ENCODE peak calls at places on chromosomes 12 and 14, in seven cellular contexts. P is neuronal stem cell, A is mesenchymal stem cell, B is H1, E is mesendoderm, W is IMR-90, N is H9. V is an unnamed sample.

GRCh38 chr12:48924617-48925217 is 575 bp downstream of the FKBP11 start:
- DNase-seq in P (no peak), A (peak), B (peak), E (peak), W (peak), N (peak), V (peak)

GRCh38 chr14:24959791-24960331 is 90.1 kb downstream of the STXBP6 start:
- DNase-seq in P (no peak), A (peak), B (no peak), E (no peak), W (peak), N (no peak), V (no peak)

GRCh38 chr14:92315050-92315785 is 7.7 kb upstream of the SLC24A4 start:
- DNase-seq in P (no peak), A (no peak), B (no peak), E (no peak), W (no peak), N (no peak), V (no peak)

GRCh38 chr12:851913-852312 is 97.6 kb downstream of the RAD52 start:
- DNase-seq in P (no peak), A (peak), B (no peak), E (no peak), W (peak), N (no peak), V (no peak)

GRCh38 chr14:56002876-56003625 is 115.2 kb upstream of the PELI2 start:
- DNase-seq in P (no peak), A (no peak), B (no peak), E (no peak), W (no peak), N (no peak), V (no peak)

GRCh38 chr14:96105921-96106441 is 66.8 kb downstream of the C14orf132 start:
- DNase-seq in P (no peak), A (no peak), B (no peak), E (no peak), W (no peak), N (no peak), V (peak)

GRCh38 chr12:101876861-101877815 is at the start of gene DRAM1:
- DNase-seq in P (peak), A (peak), B (peak), E (peak), W (peak), N (peak), V (peak)

GRCh38 chr14:76836029-76836630 is 9.9 kb downstream of the LRRC74A start:
- DNase-seq in P (no peak), A (no peak), B (no peak), E (no peak), W (no peak), N (no peak), V (no peak)

GRCh38 chr14:63647696-63648410 is 6.2 kb upstream of the WDR89 start:
- DNase-seq in P (no peak), A (no peak), B (no peak), E (peak), W (peak), N (no peak), V (peak)

GRCh38 chr12:52010692-52011601 is 4.2 kb downstream of the TAMALIN start:
- DNase-seq in P (no peak), A (no peak), B (no peak), E (no peak), W (no peak), N (no peak), V (no peak)

GRCh38 chr12:46580445-46580844 is 207.9 kb upstream of the SLC38A2 start:
- DNase-seq in P (no peak), A (no peak), B (no peak), E (no peak), W (no peak), N (no peak), V (no peak)

GRCh38 chr14:23183076-23183475 is 384 bp downstream of the SLC7A8 start:
- DNase-seq in P (no peak), A (no peak), B (no peak), E (no peak), W (no peak), N (no peak), V (no peak)

GRCh38 chr12:88625316-88625715 is 45.0 kb upstream of the KITLG start:
- DNase-seq in P (no peak), A (no peak), B (no peak), E (no peak), W (no peak), N (no peak), V (no peak)

GRCh38 chr12:7046383-7047143 is 14.0 kb upstream of the C1S start:
- DNase-seq in P (no peak), A (no peak), B (no peak), E (no peak), W (no peak), N (no peak), V (no peak)

DNA sequence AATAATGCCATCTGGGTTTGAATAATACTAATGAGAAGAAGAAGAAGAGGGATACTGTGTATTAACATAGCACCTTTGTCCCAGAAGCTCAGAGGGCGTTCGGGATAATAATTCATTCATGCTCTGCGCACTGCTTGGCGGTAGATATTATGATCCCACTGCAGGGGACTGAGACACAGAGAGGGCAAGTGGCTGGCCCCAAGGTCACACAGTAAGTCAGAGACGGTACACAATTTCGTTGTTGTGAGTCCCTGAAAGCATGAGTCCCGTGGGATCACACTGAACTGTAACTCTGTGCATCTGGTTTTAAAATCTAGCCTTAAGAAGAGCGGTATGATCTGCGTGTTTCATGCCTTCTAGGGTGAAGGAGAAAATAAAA is 47.9 kb upstream of the PARP11 start:
- DNase-seq in P (no peak), A (no peak), B (no peak), E (no peak), W (no peak), N (no peak), V (no peak)
- H3K9ac ChIP-seq in P (no peak), A (no peak), B (no peak), E (no peak), W (no peak), N (no peak), V (no peak)

GRCh38 chr12:106522708-106523107 is 60.1 kb upstream of the RFX4 start:
- DNase-seq in P (no peak), A (no peak), B (no peak), E (peak), W (no peak), N (no peak), V (no peak)

GRCh38 chr12:106517314-106517713 is 65.5 kb upstream of the RFX4 start:
- DNase-seq in P (no peak), A (no peak), B (no peak), E (no peak), W (no peak), N (no peak), V (no peak)

GRCh38 chr12:106519587-106519986 is 63.2 kb upstream of the RFX4 start:
- DNase-seq in P (no peak), A (peak), B (no peak), E (no peak), W (peak), N (no peak), V (no peak)

GRCh38 chr12:106527356-106527755 is 55.4 kb upstream of the RFX4 start:
- DNase-seq in P (no peak), A (peak), B (no peak), E (peak), W (peak), N (no peak), V (no peak)

DNA sequence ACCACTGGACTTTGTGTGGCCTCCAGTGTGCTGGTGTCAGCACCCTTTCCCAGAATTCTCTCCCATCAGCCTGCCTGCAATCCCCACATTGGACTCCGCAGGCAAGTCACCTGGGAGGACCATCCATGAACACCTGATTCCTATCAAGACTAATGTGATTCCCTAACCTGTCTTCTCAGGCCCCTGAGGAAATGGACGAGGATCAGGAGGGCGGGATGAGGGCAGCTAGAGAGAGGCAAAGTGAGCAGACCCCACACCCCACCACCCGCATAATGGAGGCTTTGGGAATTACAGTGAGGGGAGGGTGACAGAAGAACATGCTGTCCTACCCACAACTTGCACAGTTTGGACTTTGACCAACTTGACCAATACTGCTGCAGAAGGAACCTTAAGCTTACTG is 60.9 kb upstream of the RFX4 start:
- DNase-seq in P (no peak), A (no peak), B (no peak), E (no peak), W (no peak), N (no peak), V (no peak)
- H2BK120ac ChIP-seq in P (no peak), A (no peak), B (no peak), E (no peak), W (no peak), N (no peak), V (no peak)

GRCh38 chr12:130709151-130710000 is 6.7 kb downstream of the RIMBP2 start:
- DNase-seq in P (no peak), A (no peak), B (peak), E (no peak), W (no peak), N (peak), V (no peak)

GRCh38 chr12:130708648-130709047 is 7.5 kb downstream of the RIMBP2 start:
- DNase-seq in P (no peak), A (no peak), B (no peak), E (no peak), W (no peak), N (peak), V (no peak)

GRCh38 chr12:130711751-130712150 is 4.3 kb downstream of the RIMBP2 start:
- DNase-seq in P (no peak), A (no peak), B (no peak), E (no peak), W (no peak), N (no peak), V (no peak)

GRCh38 chr12:130710733-130711080 is 5.4 kb downstream of the RIMBP2 start:
- DNase-seq in P (no peak), A (no peak), B (peak), E (no peak), W (no peak), N (no peak), V (no peak)

GRCh38 chr12:130710001-130710732 is 5.9 kb downstream of the RIMBP2 start:
- DNase-seq in P (no peak), A (no peak), B (peak), E (no peak), W (no peak), N (peak), V (no peak)
- H3K9ac ChIP-seq in P (peak), A (no peak), B (no peak), E (no peak), W (no peak), N (no peak), V (no peak)

GRCh38 chr12:32508626-32509025 is 109.3 kb downstream of the FGD4 start:
- DNase-seq in P (no peak), A (no peak), B (no peak), E (no peak), W (no peak), N (no peak), V (no peak)

GRCh38 chr12:32509328-32510122 is 110.2 kb downstream of the FGD4 start:
- DNase-seq in P (no peak), A (no peak), B (no peak), E (no peak), W (no peak), N (no peak), V (no peak)

GRCh38 chr12:32505546-32505945 is 106.2 kb downstream of the FGD4 start:
- DNase-seq in P (no peak), A (no peak), B (no peak), E (no peak), W (no peak), N (no peak), V (no peak)

GRCh38 chr12:32505067-32505466 is 105.7 kb downstream of the FGD4 start:
- DNase-seq in P (no peak), A (no peak), B (no peak), E (no peak), W (peak), N (no peak), V (peak)

DNA sequence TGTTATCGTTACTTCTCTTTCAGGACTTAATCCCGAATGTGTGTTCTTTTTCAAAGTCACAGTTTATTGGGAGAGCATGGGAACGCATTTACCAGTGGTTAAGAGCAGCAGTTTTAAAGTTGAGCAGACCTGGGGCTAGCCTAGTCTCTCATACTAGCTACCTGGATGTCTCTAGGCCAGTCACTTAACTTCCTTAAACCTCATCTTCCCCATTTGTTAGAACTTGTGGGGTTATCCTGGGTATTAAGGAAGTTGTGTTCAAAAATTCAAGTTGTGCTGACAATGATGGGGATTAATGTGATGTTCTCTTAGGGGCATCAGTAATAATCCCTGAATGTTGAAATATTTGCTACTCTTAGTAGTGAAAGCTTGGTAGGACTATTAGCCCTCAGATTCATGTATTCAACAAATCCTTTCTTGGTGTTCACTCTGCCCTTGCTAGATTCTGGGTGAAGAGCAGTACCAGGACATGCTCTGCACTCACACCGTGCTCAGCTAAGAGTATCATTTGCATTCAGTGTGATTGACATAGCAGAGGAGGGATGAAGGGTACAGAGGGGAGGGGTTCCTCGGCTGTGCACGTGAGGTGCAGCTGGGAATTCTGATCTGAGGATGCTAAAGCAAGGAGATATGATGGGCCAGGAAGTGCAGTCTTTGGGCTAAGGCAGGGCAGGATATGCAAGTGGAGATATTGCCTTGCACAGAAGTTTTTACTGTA is 108.4 kb downstream of the FGD4 start:
- DNase-seq in P (no peak), A (no peak), B (no peak), E (no peak), W (no peak), N (no peak), V (no peak)
- H2BK120ac ChIP-seq in P (no peak), A (no peak), B (no peak), E (no peak), W (no peak), N (no peak), V (no peak)

DNA sequence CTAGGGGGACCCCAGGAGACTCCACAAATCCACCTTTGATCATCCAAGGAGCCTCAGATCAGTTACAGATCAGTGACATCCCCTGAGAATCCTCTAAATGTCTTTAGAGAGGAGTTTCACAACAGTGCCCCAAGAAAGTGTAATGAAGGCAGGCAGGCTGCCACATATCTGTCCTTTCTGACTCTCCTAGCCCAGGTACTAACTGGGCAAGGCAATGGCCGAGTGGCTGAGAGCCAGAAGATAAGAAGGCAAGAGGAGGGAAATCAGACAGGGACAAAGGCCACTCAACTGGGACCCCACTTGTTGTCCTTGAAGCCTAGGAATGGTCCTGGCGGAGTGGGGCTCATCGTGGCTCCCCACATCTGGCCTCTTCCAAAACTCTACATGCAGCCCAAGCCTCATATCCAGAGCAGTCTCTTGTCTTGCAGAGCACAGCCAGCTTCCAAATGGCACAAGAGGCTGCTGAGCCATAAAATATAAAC is 11.6 kb downstream of the ACTN1 start:
- DNase-seq in P (no peak), A (peak), B (no peak), E (no peak), W (no peak), N (no peak), V (no peak)
- H3K9ac ChIP-seq in P (no peak), A (no peak), B (no peak), E (no peak), W (no peak), N (no peak), V (no peak)

GRCh38 chr14:94044476-94045091 is 18.4 kb downstream of the OTUB2 start:
- DNase-seq in P (no peak), A (no peak), B (no peak), E (no peak), W (no peak), N (no peak), V (no peak)

GRCh38 chr14:94043111-94043755 is 17.1 kb downstream of the OTUB2 start:
- DNase-seq in P (no peak), A (no peak), B (no peak), E (no peak), W (peak), N (no peak), V (no peak)

GRCh38 chr14:94045101-94045500 is 19.0 kb downstream of the OTUB2 start:
- DNase-seq in P (no peak), A (no peak), B (no peak), E (no peak), W (no peak), N (no peak), V (no peak)

GRCh38 chr14:94042433-94043091 is 16.4 kb downstream of the OTUB2 start:
- DNase-seq in P (no peak), A (no peak), B (no peak), E (no peak), W (no peak), N (no peak), V (no peak)

GRCh38 chr14:94043756-94044475 is 17.8 kb downstream of the OTUB2 start:
- DNase-seq in P (no peak), A (no peak), B (no peak), E (no peak), W (no peak), N (no peak), V (no peak)
- H2BK120ac ChIP-seq in P (no peak), A (no peak), B (no peak), E (no peak), W (no peak), N (no peak), V (no peak)

V was measured in trophoblast cell.